ENCODE peak calls at places on chromosomes 16 and 17, in nine cellular contexts. A, F, P, E, S, H, U, Z and N are unnamed samples.

GRCh38 chr16:72552675-72553074 is 380.7 kb upstream of the PMFBP1 start:
- DNase-seq in A (no peak), F (no peak), P (no peak), E (no peak), S (no peak), H (no peak), U (no peak), Z (no peak), N (no peak)

GRCh38 chr16:79128706-79129105 is 471.8 kb downstream of the MAF start:
- DNase-seq in A (no peak), F (no peak), P (no peak), E (no peak), S (no peak), H (no peak), U (no peak), Z (no peak), N (no peak)

GRCh38 chr17:48551206-48551597 is 6.3 kb upstream of the HOXB2 start:
- DNase-seq in A (no peak), F (no peak), P (no peak), E (no peak), S (peak; percentile 63), H (no peak), U (no peak), Z (no peak), N (no peak)

GRCh38 chr17:32610943-32611342 is 124.2 kb downstream of the CDK5R1 start:
- DNase-seq in A (no peak), F (no peak), P (no peak), E (no peak), S (no peak), H (no peak), U (no peak), Z (no peak), N (no peak)

GRCh38 chr17:2025220-2025621 is at the start of gene RTN4RL1:
- DNase-seq in A (peak; percentile 47), F (peak; percentile 53), P (peak; percentile 29), E (no peak), S (no peak), H (no peak), U (no peak), Z (peak; percentile 63), N (peak; percentile 39)

GRCh38 chr17:37117743-37118142 is 169.0 kb downstream of the AATF start:
- DNase-seq in A (no peak), F (no peak), P (no peak), E (no peak), S (peak; percentile 15), H (no peak), U (no peak), Z (no peak), N (no peak)

GRCh38 chr16:88476203-88476602 is 23.1 kb downstream of the ZFPM1 start:
- DNase-seq in A (no peak), F (no peak), P (no peak), E (no peak), S (no peak), H (no peak), U (no peak), Z (no peak), N (no peak)

GRCh38 chr17:42424991-42425610 is 2.0 kb upstream of the CAVIN1 start:
- DNase-seq in A (no peak), F (no peak), P (no peak), E (no peak), S (no peak), H (no peak), U (no peak), Z (peak; percentile 37), N (no peak)

GRCh38 chr17:80574496-80574895 is 29.9 kb downstream of the RPTOR start:
- DNase-seq in A (no peak), F (no peak), P (no peak), E (no peak), S (no peak), H (no peak), U (no peak), Z (no peak), N (no peak)

GRCh38 chr16:10824111-10824893 is 5.7 kb upstream of the TVP23A start:
- DNase-seq in A (no peak), F (no peak), P (no peak), E (no peak), S (no peak), H (no peak), U (no peak), Z (no peak), N (no peak)

GRCh38 chr17:79791354-79792123 is 5.3 kb downstream of the CBX8 start:
- DNase-seq in A (no peak), F (no peak), P (no peak), E (no peak), S (no peak), H (no peak), U (no peak), Z (no peak), N (no peak)

GRCh38 chr17:34760931-34761500 is 181.6 kb downstream of the TMEM132E start:
- DNase-seq in A (no peak), F (no peak), P (peak; percentile 77), E (no peak), S (no peak), H (no peak), U (no peak), Z (no peak), N (no peak)

GRCh38 chr16:81181013-81181720 is 57.3 kb upstream of the BCO1 start:
- DNase-seq in A (no peak), F (no peak), P (peak; percentile 17), E (peak; percentile 92), S (no peak), H (peak; percentile 83), U (no peak), Z (peak; percentile 97), N (no peak)

GRCh38 chr16:87382023-87382785 is 1.4 kb downstream of the FBXO31 start:
- DNase-seq in A (no peak), F (no peak), P (no peak), E (no peak), S (no peak), H (no peak), U (no peak), Z (no peak), N (no peak)

GRCh38 chr17:65039349-65039988 is 17.1 kb downstream of the GNA13 start:
- DNase-seq in A (peak; percentile 49), F (no peak), P (no peak), E (no peak), S (no peak), H (no peak), U (no peak), Z (no peak), N (no peak)

GRCh38 chr17:3685174-3685812 is 10.7 kb downstream of the P2RX5 start:
- DNase-seq in A (no peak), F (no peak), P (no peak), E (no peak), S (no peak), H (no peak), U (no peak), Z (no peak), N (no peak)

GRCh38 chr17:74020522-74020921 is 183.0 kb upstream of the RPL38 start:
- DNase-seq in A (no peak), F (no peak), P (no peak), E (no peak), S (no peak), H (no peak), U (no peak), Z (no peak), N (no peak)

GRCh38 chr16:58628845-58629680 is 563 bp downstream of the CNOT1 start:
- DNase-seq in A (peak; percentile 50), F (no peak), P (no peak), E (no peak), S (peak; percentile 40), H (no peak), U (no peak), Z (peak; percentile 11), N (peak; percentile 27)

GRCh38 chr17:81252336-81253329 is 13.5 kb downstream of the NDUFAF8 start:
- DNase-seq in A (no peak), F (no peak), P (no peak), E (no peak), S (no peak), H (no peak), U (no peak), Z (no peak), N (no peak)

GRCh38 chr17:77948690-77949114 is 9.8 kb upstream of the TNRC6C start:
- DNase-seq in A (no peak), F (no peak), P (no peak), E (peak; percentile 38), S (peak; percentile 9), H (no peak), U (no peak), Z (peak; percentile 62), N (peak; percentile 44)

GRCh38 chr16:57536306-57537193 is at the start of gene CCDC102A:
- DNase-seq in A (peak; percentile 60), F (no peak), P (no peak), E (no peak), S (no peak), H (peak; percentile 5), U (no peak), Z (peak; percentile 28), N (no peak)

GRCh38 chr16:70454221-70455034 is at the start of gene FCSK:
- DNase-seq in A (peak; percentile 74), F (no peak), P (peak; percentile 32), E (no peak), S (peak; percentile 51), H (no peak), U (peak; percentile 25), Z (peak; percentile 72), N (peak; percentile 62)

GRCh38 chr17:18002171-18002570 is 29.5 kb downstream of the DRC3 start:
- DNase-seq in A (no peak), F (no peak), P (no peak), E (no peak), S (no peak), H (no peak), U (no peak), Z (peak; percentile 4), N (no peak)

GRCh38 chr16:89736554-89736953 is 15.2 kb downstream of the ZNF276 start:
- DNase-seq in A (no peak), F (no peak), P (no peak), E (no peak), S (no peak), H (no peak), U (no peak), Z (no peak), N (no peak)

GRCh38 chr17:3678095-3678820 is 9.6 kb downstream of the EMC6 start:
- DNase-seq in A (no peak), F (no peak), P (no peak), E (no peak), S (no peak), H (no peak), U (no peak), Z (no peak), N (no peak)

GRCh38 chr16:25679468-25680010 is 12.2 kb upstream of the HS3ST4 start:
- DNase-seq in A (no peak), F (no peak), P (no peak), E (no peak), S (no peak), H (no peak), U (no peak), Z (no peak), N (no peak)

GRCh38 chr16:66444049-66444481 is 17.0 kb downstream of the BEAN1 start:
- DNase-seq in A (no peak), F (no peak), P (no peak), E (no peak), S (no peak), H (no peak), U (no peak), Z (no peak), N (no peak)

GRCh38 chr17:47315451-47316266 is 8.1 kb upstream of the EFCAB13 start:
- DNase-seq in A (peak; percentile 28), F (no peak), P (peak; percentile 42), E (peak; percentile 88), S (peak; percentile 67), H (no peak), U (no peak), Z (peak; percentile 90), N (peak; percentile 76)

GRCh38 chr16:57807968-57808528 is 5.8 kb upstream of the KIFC3 start:
- DNase-seq in A (peak; percentile 51), F (no peak), P (no peak), E (peak; percentile 24), S (peak; percentile 69), H (no peak), U (no peak), Z (peak; percentile 93), N (peak; percentile 48)

GRCh38 chr17:75454193-75454592 is 2.2 kb upstream of the TMEM94 start:
- DNase-seq in A (no peak), F (no peak), P (no peak), E (no peak), S (no peak), H (no peak), U (no peak), Z (no peak), N (no peak)

GRCh38 chr16:77937473-77938195 is 84.7 kb upstream of the CLEC3A start:
- DNase-seq in A (no peak), F (no peak), P (no peak), E (no peak), S (no peak), H (no peak), U (no peak), Z (no peak), N (no peak)